ENCODE peak calls at places on chromosomes 5 and 9, in nine cellular contexts. F, S, Z, L, C, P, K, N and W are unnamed samples.

GRCh38 chr5:170985486-170985885 is 123.7 kb downstream of the RANBP17 start:
- DNase-seq in Z (no peak), P (no peak), L (no peak), F (no peak), C (no peak), K (no peak), N (no peak), S (no peak), W (no peak)

GRCh38 chr9:14985419-14985818 is 75.2 kb upstream of the FREM1 start:
- DNase-seq in N (no peak), P (no peak), L (no peak), C (no peak), S (no peak), F (no peak), Z (peak; percentile 83), K (no peak), W (no peak)

GRCh38 chr9:38033956-38034355 is 35.1 kb downstream of the SHB start:
- DNase-seq in N (no peak), K (no peak), P (no peak), S (no peak), L (no peak), C (no peak), F (no peak), Z (no peak), W (no peak)

GRCh38 chr5:146828385-146828784 is 50.2 kb downstream of the PPP2R2B start:
- DNase-seq in F (no peak), C (no peak), Z (no peak), L (no peak), S (no peak), N (peak; percentile 13), K (no peak), P (no peak), W (no peak)

GRCh38 chr5:71695069-71695468 is 24.0 kb upstream of the CARTPT start:
- DNase-seq in N (no peak), L (no peak), C (no peak), F (no peak), P (no peak), Z (no peak), S (no peak), K (no peak), W (no peak)

GRCh38 chr5:95284512-95285405 is at the start of gene MCTP1:
- DNase-seq in S (peak; percentile 51), C (peak; percentile 76), P (peak; percentile 55), N (peak; percentile 24), K (no peak), F (peak; percentile 41), Z (peak; percentile 58), L (no peak), W (no peak)

GRCh38 chr9:75891277-75892167 is 1.0 kb downstream of the PCSK5 start:
- DNase-seq in P (peak; percentile 31), N (peak; percentile 13), L (peak; percentile 57), F (peak; percentile 35), S (peak; percentile 41), Z (peak; percentile 12), C (peak; percentile 77), K (peak; percentile 34), W (peak; percentile 13)

GRCh38 chr5:37730896-37731455 is 108.9 kb downstream of the GDNF start:
- DNase-seq in N (no peak), C (no peak), F (no peak), L (no peak), S (no peak), Z (no peak), P (no peak), K (no peak), W (no peak)

GRCh38 chr9:119938871-119939270 is 569.6 kb upstream of the BRINP1 start:
- DNase-seq in Z (no peak), S (no peak), C (no peak), P (no peak), F (no peak), N (no peak), L (no peak), K (no peak), W (no peak)

GRCh38 chr5:72167790-72168189 is 60.5 kb downstream of the MAP1B start:
- DNase-seq in Z (no peak), F (no peak), P (no peak), C (no peak), N (no peak), K (no peak), L (peak; percentile 69), S (no peak), W (peak; percentile 55)

GRCh38 chr5:126508962-126509279 is 85.7 kb downstream of the GRAMD2B start:
- DNase-seq in S (no peak), L (no peak), K (no peak), F (no peak), C (no peak), P (no peak), Z (peak; percentile 67), N (no peak), W (no peak)

GRCh38 chr5:133265720-133266575 is 214.1 kb downstream of the HSPA4 start:
- DNase-seq in C (peak; percentile 59), K (no peak), S (no peak), P (no peak), F (no peak), L (no peak), Z (no peak), N (no peak), W (no peak)

GRCh38 chr9:34374339-34374738 is 2.4 kb downstream of the MYORG start:
- DNase-seq in Z (no peak), C (no peak), S (no peak), F (no peak), N (no peak), K (no peak), P (no peak), L (no peak), W (no peak)

GRCh38 chr5:67202830-67203229 is 6.2 kb upstream of the CD180 start:
- DNase-seq in C (no peak), N (no peak), F (no peak), Z (no peak), K (no peak), P (no peak), S (no peak), L (no peak), W (no peak)

GRCh38 chr5:149521739-149522373 is 29.4 kb downstream of the CSNK1A1 start:
- DNase-seq in C (no peak), K (no peak), P (no peak), L (no peak), Z (no peak), F (no peak), N (no peak), S (no peak), W (no peak)

GRCh38 chr5:149514512-149514911 is 36.7 kb downstream of the CSNK1A1 start:
- DNase-seq in N (no peak), S (no peak), K (no peak), L (no peak), C (no peak), Z (no peak), P (no peak), F (no peak), W (no peak)

GRCh38 chr5:149519624-149520023 is 31.6 kb downstream of the CSNK1A1 start:
- DNase-seq in P (no peak), F (no peak), N (no peak), S (no peak), K (no peak), L (no peak), C (no peak), Z (no peak), W (no peak)

DNA sequence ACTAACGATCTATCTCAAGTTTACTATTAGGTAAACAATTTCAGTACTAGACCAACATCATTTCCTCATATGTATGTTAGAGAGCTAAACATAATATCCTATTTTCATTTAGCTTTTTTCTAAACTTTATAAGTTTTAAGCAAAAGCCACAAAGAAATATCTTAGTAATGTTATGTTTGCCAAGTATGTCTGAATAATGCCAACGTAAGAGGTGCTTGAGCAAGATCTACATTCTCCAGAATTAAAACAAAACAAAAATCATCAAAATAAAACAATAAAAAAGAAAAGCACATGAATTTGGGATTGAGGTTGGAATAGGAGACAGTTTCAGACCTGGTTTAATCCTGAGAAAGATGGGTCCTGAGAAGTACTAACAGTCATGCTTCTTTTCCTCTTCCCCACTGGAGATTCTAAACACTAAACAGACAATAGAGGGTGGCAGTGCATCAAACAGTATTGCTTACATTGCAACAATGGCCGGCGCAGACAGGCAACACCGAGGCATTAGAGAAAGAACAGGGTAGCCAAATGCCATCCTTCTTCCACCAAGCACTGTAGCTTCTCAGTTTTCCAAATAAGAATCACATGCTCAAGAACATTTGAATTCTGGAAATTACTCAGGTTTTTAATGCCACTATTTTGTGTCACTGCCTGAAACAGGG is 33.6 kb downstream of the CSNK1A1 start:
- DNase-seq in S (no peak), F (no peak), L (no peak), P (no peak), N (no peak), Z (no peak), K (no peak), C (no peak), W (no peak)
- TF ChIP-seq CTCF in S (no peak), F (no peak), L (no peak), P (no peak), N (no peak), Z (no peak), K (no peak), C (no peak), W (no peak)

GRCh38 chr9:84419203-84419602 is 78.6 kb upstream of the SLC28A3 start:
- DNase-seq in C (no peak), K (no peak), N (no peak), Z (no peak), F (no peak), P (no peak), S (no peak), L (no peak), W (no peak)
- TF ChIP-seq CTCF in C (no peak), K (no peak), N (no peak), Z (peak; percentile 18), F (no peak), P (no peak), S (no peak), L (no peak), W (no peak)

DNA sequence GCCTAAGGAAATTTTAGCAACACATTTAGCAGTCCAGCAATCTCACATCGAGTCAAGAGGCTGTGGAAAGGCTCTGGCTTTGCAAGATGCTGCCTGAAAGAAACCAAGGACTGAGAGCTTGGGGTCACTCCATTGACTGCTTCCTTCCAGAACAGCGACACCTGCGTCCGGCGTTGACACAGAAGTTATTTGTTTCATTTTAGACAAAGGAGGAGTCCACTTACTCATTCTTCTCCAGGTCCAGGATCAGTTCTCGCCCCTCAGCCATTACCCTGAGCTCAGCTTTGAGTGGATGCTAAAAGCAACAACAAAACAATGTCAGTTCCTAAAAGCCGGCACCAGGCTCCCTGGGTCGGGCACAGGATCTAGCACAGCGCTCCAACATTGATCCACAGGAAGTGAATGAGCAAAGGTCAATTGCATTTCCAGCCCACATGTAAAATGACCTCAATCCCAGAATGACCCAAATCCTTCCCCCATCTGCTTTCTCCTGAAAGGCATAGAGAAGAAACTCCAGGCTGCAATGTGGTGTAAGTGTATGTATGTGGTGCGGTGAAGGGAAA is 11.3 kb downstream of the ADAM19 start:
- DNase-seq in F (no peak), P (no peak), N (no peak), K (no peak), C (no peak), Z (no peak), S (no peak), L (no peak), W (no peak)
- TF ChIP-seq CTCF in F (no peak), P (peak; percentile 18), N (no peak), K (no peak), C (no peak), Z (no peak), S (peak; percentile 44), L (no peak), W (peak; percentile 64)

DNA sequence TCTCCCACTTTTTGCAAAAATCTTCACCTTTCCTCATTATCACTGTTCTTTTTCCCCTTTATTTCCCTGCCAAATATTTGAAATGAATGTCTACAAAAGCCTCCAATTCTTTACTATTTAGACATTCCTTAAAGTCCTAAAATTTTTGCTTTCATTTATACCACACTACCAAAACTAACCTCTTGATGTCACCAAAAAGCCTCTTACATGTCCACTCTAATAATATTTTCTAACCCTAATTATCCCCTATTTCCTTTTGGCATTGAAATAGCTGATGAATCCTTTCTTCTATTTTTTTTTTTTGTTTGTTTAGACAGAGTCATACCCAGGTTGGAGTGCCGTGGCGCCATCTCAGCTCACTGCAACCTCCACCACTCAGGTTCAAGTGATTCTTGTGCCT is 32.3 kb upstream of the NRG2 start:
- DNase-seq in F (no peak), N (no peak), Z (peak; percentile 10), S (peak; percentile 10), C (no peak), L (no peak), K (no peak), P (no peak), W (no peak)
- TF ChIP-seq CTCF in F (no peak), N (peak; percentile 19), Z (peak; percentile 41), S (peak; percentile 6), C (no peak), L (no peak), K (no peak), P (no peak), W (peak; percentile 42)